ENCODE peak calls at places on chromosomes 3 and 15, in nine cellular contexts. E is transverse colon; U is esophagus muscularis mucosa; R is left colon; L is activated CD8-positive, alpha-beta T cell treated with anti-CD3 and anti-CD28 coated beads for 36 hours; S is H7; B is smooth muscle cell of the brain vasculature; N is iPS-NIHi11; W is cardiac muscle cell. F is an unnamed sample.

GRCh38 chr3:38029400-38030125 is at the start of gene PLCD1:
- DNase-seq in L (peak), N (peak), U (no peak), B (no peak), R (peak), W (peak), S (peak), E (peak), F (peak)

GRCh38 chr15:83380682-83381081 is 66.5 kb upstream of the SH3GL3 start:
- DNase-seq in W (peak), N (peak), U (no peak), R (no peak), L (peak), B (no peak), S (peak), E (peak), F (peak)

GRCh38 chr3:122572940-122573412 is 4.5 kb upstream of the PARP15 start:
- DNase-seq in W (peak), U (no peak), R (no peak), L (peak), S (no peak), E (no peak), B (peak), N (peak), F (no peak)

GRCh38 chr3:186939536-186939935 is 9.2 kb downstream of the ST6GAL1 start:
- DNase-seq in W (no peak), R (no peak), N (no peak), L (no peak), U (no peak), S (no peak), E (no peak), B (no peak), F (no peak)

GRCh38 chr15:26939398-26939797 is 31.6 kb upstream of the GABRG3 start:
- DNase-seq in S (no peak), R (no peak), N (no peak), L (no peak), B (no peak), W (no peak), E (no peak), U (no peak), F (no peak)

GRCh38 chr3:142087676-142088075 is 61.7 kb downstream of the TFDP2 start:
- DNase-seq in E (no peak), B (no peak), W (peak), S (no peak), L (no peak), N (no peak), U (no peak), R (no peak), F (no peak)

GRCh38 chr3:141368062-141368924 is at the start of gene ZBTB38:
- DNase-seq in W (peak), B (no peak), E (peak), R (peak), N (peak), U (peak), L (no peak), S (peak), F (peak)

GRCh38 chr3:45644063-45644462 is 45.1 kb upstream of the SACM1L start:
- DNase-seq in L (no peak), S (no peak), E (no peak), W (peak), N (no peak), R (no peak), U (no peak), B (peak), F (peak)

GRCh38 chr3:77038468-77038927 is 1.4 kb upstream of the ROBO2 start:
- DNase-seq in S (peak), W (peak), N (peak), B (peak), E (peak), R (peak), L (peak), U (no peak), F (peak)

GRCh38 chr15:33104276-33104675 is 90.2 kb downstream of the FMN1 start:
- DNase-seq in U (no peak), B (no peak), E (no peak), L (peak), N (no peak), R (no peak), W (peak), S (no peak), F (peak)

GRCh38 chr15:51751687-51752683 is 588 bp downstream of the TMOD2 start:
- DNase-seq in W (peak), B (no peak), N (peak), L (peak), S (peak), U (peak), E (peak), R (no peak), F (peak)

GRCh38 chr3:122519693-122520092 is 5.0 kb upstream of the KPNA1 start:
- DNase-seq in E (no peak), S (no peak), L (no peak), N (no peak), B (no peak), W (peak), U (no peak), R (no peak), F (no peak)

GRCh38 chr3:72445827-72446405 is 402.3 kb downstream of the SHQ1 start:
- DNase-seq in B (no peak), W (no peak), L (no peak), S (no peak), E (no peak), N (no peak), U (no peak), R (no peak), F (peak)

GRCh38 chr3:71753716-71754609 is at the start of gene GPR27:
- DNase-seq in E (no peak), S (peak), U (no peak), W (peak), N (peak), R (no peak), L (peak), B (no peak), F (peak)

GRCh38 chr3:167887096-167887495 is 151.6 kb downstream of the SERPINI1 start:
- DNase-seq in W (peak), R (no peak), S (no peak), U (no peak), B (no peak), L (no peak), N (no peak), E (no peak), F (no peak)

GRCh38 chr3:5787863-5788488 is 600.5 kb downstream of the EDEM1 start:
- DNase-seq in U (no peak), W (no peak), L (no peak), B (no peak), N (peak), R (peak), S (peak), E (peak), F (no peak)

GRCh38 chr3:193831495-193832455 is 238.8 kb downstream of the OPA1 start:
- DNase-seq in N (peak), S (no peak), B (no peak), L (no peak), E (no peak), U (no peak), R (peak), W (no peak), F (no peak)

GRCh38 chr3:138960417-138960852 is 13.4 kb downstream of the FOXL2NB start:
- DNase-seq in N (no peak), S (no peak), U (no peak), W (no peak), B (no peak), E (no peak), R (no peak), L (no peak), F (no peak)

GRCh38 chr3:29453278-29453961 is 172.5 kb downstream of the RBMS3 start:
- DNase-seq in E (peak), R (peak), N (peak), S (no peak), U (no peak), L (no peak), W (peak), B (no peak), F (peak)

GRCh38 chr15:32898991-32899613 is 181.3 kb downstream of the GREM1 start:
- DNase-seq in E (peak), W (no peak), S (peak), R (no peak), N (peak), B (no peak), L (no peak), U (no peak), F (no peak)

GRCh38 chr3:154781595-154781994 is 298.5 kb upstream of the MME start:
- DNase-seq in B (no peak), R (no peak), N (no peak), E (no peak), L (no peak), S (no peak), U (no peak), W (no peak), F (no peak)